ENCODE peak calls at places on chromosomes 5 and 9, in five cellular contexts. M is HCT116, V is left ventricle myocardium inferior, U is cardiac fibroblast, T is hepatocyte. G is an unnamed sample.

GRCh38 chr5:38803246-38803645 is 42.6 kb upstream of the OSMR start:
- DNase-seq in M (no peak), V (no peak), U (no peak), T (no peak), G (no peak)

GRCh38 chr9:12680341-12680740 is 12.8 kb upstream of the TYRP1 start:
- DNase-seq in M (no peak), V (no peak), U (peak; percentile 68), T (no peak), G (peak; percentile 71)

GRCh38 chr9:118170032-118170955 is 466.1 kb downstream of the TLR4 start:
- DNase-seq in M (no peak), V (no peak), U (peak; percentile 25), T (peak; percentile 73), G (peak; percentile 24)

GRCh38 chr9:80994892-80995291 is 694.5 kb downstream of the TLE1 start:
- DNase-seq in M (no peak), V (no peak), U (peak; percentile 35), T (no peak), G (peak; percentile 74)

GRCh38 chr9:80134487-80134886 is 562.7 kb downstream of the TLE4 start:
- DNase-seq in M (no peak), V (no peak), U (no peak), T (no peak), G (no peak)

GRCh38 chr5:37954561-37954960 is 114.7 kb upstream of the GDNF start:
- DNase-seq in M (no peak), V (no peak), U (no peak), T (no peak), G (no peak)

GRCh38 chr5:114419941-114420340 is 58.1 kb downstream of the KCNN2 start:
- DNase-seq in M (no peak), V (no peak), U (peak; percentile 1), T (peak; percentile 11), G (peak; percentile 1)

GRCh38 chr5:94785111-94785510 is 166.6 kb downstream of the SLF1 start:
- DNase-seq in M (no peak), V (no peak), U (no peak), T (no peak), G (peak; percentile 8)

GRCh38 chr9:77455312-77455927 is 192.7 kb downstream of the GNA14 start:
- DNase-seq in M (peak; percentile 56), V (no peak), U (no peak), T (peak; percentile 36), G (peak; percentile 52)

GRCh38 chr9:136594492-136594891 is 48.6 kb upstream of the NOTCH1 start:
- DNase-seq in M (no peak), V (no peak), U (no peak), T (no peak), G (no peak)

GRCh38 chr9:114238919-114239879 is 83.7 kb upstream of the ORM1 start:
- DNase-seq in M (no peak), V (no peak), U (peak; percentile 58), T (peak; percentile 75), G (peak; percentile 47)

GRCh38 chr5:170818222-170818621 is 34.7 kb downstream of the GABRP start:
- DNase-seq in M (no peak), V (no peak), U (peak; percentile 68), T (no peak), G (peak; percentile 69)

GRCh38 chr5:141392429-141393198 is at the start of gene PCDHGA8:
- DNase-seq in M (peak; percentile 21), V (no peak), U (no peak), T (no peak), G (peak; percentile 33)

GRCh38 chr5:108193021-108193795 is 188.7 kb downstream of the FBXL17 start:
- DNase-seq in M (no peak), V (no peak), U (peak; percentile 76), T (no peak), G (peak; percentile 76)

GRCh38 chr9:70902705-70903131 is 218.7 kb downstream of the TRPM3 start:
- DNase-seq in M (no peak), V (no peak), U (peak; percentile 93), T (peak; percentile 27), G (peak; percentile 97)
- H3K4me3 ChIP-seq in M (no peak overlapping the region), V (no peak overlapping the region), U (peak overlapping the region; percentile 19), T (no peak overlapping the region), G (peak overlapping the region; percentile 46)

GRCh38 chr9:582775-583174 is 258.7 kb upstream of the DMRT1 start:
- DNase-seq in M (no peak), V (no peak), U (no peak), T (no peak), G (no peak)

GRCh38 chr9:580652-581342 is 260.7 kb upstream of the DMRT1 start:
- DNase-seq in M (no peak), V (no peak), U (no peak), T (no peak), G (no peak)

DNA sequence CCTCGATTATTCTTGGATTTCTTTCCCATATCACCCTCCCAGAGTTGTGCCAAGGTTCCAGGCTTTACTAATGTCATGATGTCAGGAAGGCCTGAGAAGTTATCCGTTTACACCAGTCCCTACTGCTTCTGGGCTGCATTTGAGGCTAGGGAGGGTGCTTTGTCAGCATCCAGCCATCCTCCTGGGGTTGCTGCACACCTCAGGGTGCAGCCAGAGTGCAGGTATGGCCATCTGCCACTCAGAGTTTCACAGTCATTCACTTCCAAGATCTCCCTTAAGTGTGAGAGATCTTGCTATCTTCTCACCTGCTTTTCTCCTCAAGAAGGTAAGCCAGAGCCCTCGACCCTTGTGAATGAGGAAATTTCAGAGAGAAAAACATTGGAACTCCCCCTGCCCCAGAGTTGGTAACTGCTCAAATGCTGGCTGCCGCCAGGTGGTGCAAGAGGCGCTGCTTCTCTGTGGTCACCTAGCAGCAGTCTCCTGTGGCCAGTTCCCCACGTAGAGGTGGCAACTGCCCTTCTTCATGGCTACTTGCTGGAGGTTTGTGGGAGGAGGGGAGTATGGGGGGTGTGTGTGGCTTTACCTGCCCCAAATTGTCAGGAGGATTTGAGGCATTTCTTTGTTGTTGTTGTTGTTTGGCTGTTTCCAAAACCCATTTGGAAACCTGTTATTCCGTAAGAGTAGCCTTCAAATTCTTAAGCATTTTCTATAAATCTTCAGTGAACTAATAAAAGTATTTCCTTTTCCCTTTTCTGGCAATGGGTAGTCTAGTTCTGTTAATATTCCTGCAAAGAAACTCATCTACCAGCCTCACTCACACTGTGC is 259.6 kb upstream of the DMRT1 start:
- DNase-seq in M (peak; percentile 2), V (no peak), U (no peak), T (peak; percentile 30), G (no peak)
- TF ChIP-seq CTCF in M (peak; percentile 60), V (no peak), U (no peak), T (peak; percentile 35), G (no peak)

DNA sequence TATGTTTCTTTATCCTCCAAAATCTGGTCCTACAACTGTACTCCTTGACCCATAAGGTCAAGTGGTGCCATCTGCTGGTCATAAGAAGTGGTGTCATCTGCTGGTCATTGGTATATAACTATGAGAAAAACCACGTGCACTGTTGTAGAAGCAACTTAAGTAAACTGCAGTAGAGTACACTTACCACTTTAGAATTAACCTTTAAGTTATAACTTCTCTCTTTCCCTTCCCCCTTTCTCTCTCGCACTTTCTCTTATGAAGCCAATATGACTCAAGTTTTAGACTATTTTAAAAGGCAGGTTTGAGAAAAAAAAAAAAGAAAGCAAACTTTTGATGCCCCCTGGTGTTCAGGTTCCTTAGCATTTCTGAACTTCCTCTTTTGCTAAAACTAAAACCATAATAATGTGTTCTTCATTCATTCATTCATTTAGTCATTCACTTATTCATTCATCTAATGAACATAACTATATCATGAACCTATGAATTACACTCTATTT is 12.8 kb upstream of the MTAP start:
- DNase-seq in M (peak; percentile 92), V (no peak), U (peak; percentile 96), T (peak; percentile 91), G (peak; percentile 97)
- H3K4me3 ChIP-seq in M (no peak overlapping the region), V (peak overlapping the region; percentile 26), U (peak overlapping the region; percentile 40), T (no peak overlapping the region), G (peak overlapping the region; percentile 40)

DNA sequence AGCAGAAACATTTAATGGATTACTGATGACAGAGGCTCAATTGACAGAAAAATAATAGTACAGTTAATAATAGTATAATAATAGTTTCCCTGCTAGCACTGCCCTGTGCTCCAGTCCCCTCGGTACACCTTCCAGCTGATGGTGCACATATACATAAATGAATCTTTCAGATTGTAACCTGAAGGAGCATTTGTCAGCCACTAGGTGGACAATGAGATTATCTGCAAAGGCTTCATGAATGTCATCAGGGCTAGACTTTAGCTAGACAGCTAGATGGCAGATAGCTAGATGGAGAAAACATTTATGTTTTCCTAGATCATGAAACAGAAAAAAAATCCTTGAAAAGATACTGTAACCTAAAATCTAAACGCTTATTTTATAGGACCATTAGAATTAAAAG is 304.4 kb upstream of the SMC2 start:
- DNase-seq in M (no peak), V (no peak), U (peak; percentile 5), T (peak; percentile 10), G (peak; percentile 21)
- TF ChIP-seq CTCF in M (peak; percentile 33), V (peak; percentile 44), U (peak; percentile 47), T (peak; percentile 33), G (peak; percentile 36)

DNA sequence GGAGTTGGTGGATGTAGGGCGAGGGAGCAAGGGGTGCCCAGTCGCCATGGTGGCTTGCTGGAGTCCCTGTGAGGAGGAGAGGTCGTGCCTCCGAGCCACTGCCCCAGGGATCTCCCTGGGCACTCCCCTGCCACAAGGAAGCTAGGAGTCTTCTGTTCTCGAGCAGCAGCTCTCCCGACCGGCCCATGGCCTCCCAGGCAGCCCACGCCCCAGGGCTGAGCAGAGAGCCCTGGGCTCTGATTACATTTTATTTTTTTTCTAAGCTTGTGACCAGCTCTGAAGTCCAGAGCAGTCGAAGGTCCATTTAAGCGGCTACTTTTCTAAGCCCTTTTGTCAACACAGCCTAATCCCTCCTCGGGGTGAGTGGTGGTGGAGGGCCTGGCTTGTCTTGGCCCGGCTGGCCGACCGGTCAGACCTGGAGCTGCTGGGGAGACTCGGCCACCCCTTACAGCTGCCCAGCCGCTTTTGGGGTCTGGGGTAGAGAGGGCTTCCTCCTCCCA is 2.1 kb downstream of the RXRA start:
- DNase-seq in M (no peak), V (peak; percentile 15), U (peak; percentile 37), T (peak; percentile 77), G (no peak)
- H3K4me3 ChIP-seq in M (peak overlapping the region; percentile 33), V (peak overlapping the region; percentile 91), U (peak overlapping the region; percentile 58), T (peak overlapping the region; percentile 92), G (peak overlapping the region; percentile 67)

G was measured in fibroblast of pulmonary artery.